ENCODE peak calls at places on chromosomes 7 and 10, in six cellular contexts. R is DND-41; O is CD8-positive, alpha-beta T cell; P is HCT116; E is astrocyte; C is fibroblast of mammary gland. T is an unnamed sample.

GRCh38 chr10:131532745-131533341 is 221.3 kb upstream of the TCERG1L start:
- DNase-seq in R (no peak), O (no peak), P (no peak), E (no peak), C (no peak), T (no peak)

GRCh38 chr7:7105800-7106582 is 76.4 kb upstream of the C1GALT1 start:
- DNase-seq in R (no peak), O (no peak), P (no peak), E (no peak), C (no peak), T (no peak)

GRCh38 chr10:24727811-24728210 is 4.1 kb upstream of the ARHGAP21 start:
- DNase-seq in R (no peak), O (no peak), P (no peak), E (no peak), C (no peak), T (no peak)

GRCh38 chr7:128170461-128170860 is 70.6 kb upstream of the LEP start:
- DNase-seq in R (no peak), O (no peak), P (no peak), E (no peak), C (no peak), T (no peak)

GRCh38 chr10:5737352-5737751 is 52.7 kb downstream of the TASOR2 start:
- DNase-seq in R (no peak), O (no peak), P (no peak), E (no peak), C (no peak), T (no peak)

GRCh38 chr7:39609462-39610149 is 13.8 kb upstream of the RALA start:
- DNase-seq in R (no peak), O (no peak), P (no peak), E (no peak), C (no peak), T (peak)

GRCh38 chr10:84004206-84004605 is 135.1 kb upstream of the GHITM start:
- DNase-seq in R (no peak), O (no peak), P (no peak), E (no peak), C (no peak), T (no peak)

GRCh38 chr7:81857385-81857784 is 87.5 kb upstream of the HGF start:
- DNase-seq in R (no peak), O (no peak), P (no peak), E (no peak), C (peak), T (no peak)

GRCh38 chr10:85408388-85408787 is 958.2 kb downstream of the GRID1 start:
- DNase-seq in R (no peak), O (no peak), P (no peak), E (no peak), C (no peak), T (no peak)

GRCh38 chr10:118615888-118616287 is 20.4 kb upstream of the PRLHR start:
- DNase-seq in R (no peak), O (no peak), P (peak), E (no peak), C (peak), T (no peak)

GRCh38 chr7:92720604-92721350 is 115.6 kb downstream of the CDK6 start:
- DNase-seq in R (no peak), O (no peak), P (no peak), E (no peak), C (no peak), T (no peak)

GRCh38 chr10:29501692-29502091 is 133.1 kb downstream of the SVIL start:
- DNase-seq in R (no peak), O (no peak), P (peak), E (peak), C (peak), T (no peak)

GRCh38 chr7:74187915-74188675 is 13.9 kb downstream of the EIF4H start:
- DNase-seq in R (no peak), O (no peak), P (no peak), E (no peak), C (peak), T (peak)

GRCh38 chr7:28954446-28954845 is 3.7 kb downstream of the TRIL start:
- DNase-seq in R (no peak), O (no peak), P (no peak), E (no peak), C (no peak), T (no peak)

GRCh38 chr7:37510043-37510634 is 61.5 kb upstream of the ELMO1 start:
- DNase-seq in R (peak), O (no peak), P (no peak), E (no peak), C (peak), T (no peak)

GRCh38 chr7:94856643-94857042 is 50.8 kb upstream of the PPP1R9A start:
- DNase-seq in R (no peak), O (no peak), P (no peak), E (peak), C (peak), T (no peak)

GRCh38 chr7:141649865-141650499 is 52.0 kb downstream of the DENND11 start:
- DNase-seq in R (no peak), O (no peak), P (peak), E (peak), C (peak), T (no peak)

GRCh38 chr7:40024841-40025240 is 74.8 kb downstream of the CDK13 start:
- DNase-seq in R (no peak), O (no peak), P (no peak), E (no peak), C (no peak), T (no peak)

GRCh38 chr10:3745582-3745981 is 39.4 kb downstream of the KLF6 start:
- DNase-seq in R (peak), O (no peak), P (no peak), E (no peak), C (no peak), T (no peak)

GRCh38 chr7:155556725-155557124 is 10.4 kb upstream of the CNPY1 start:
- DNase-seq in R (no peak), O (no peak), P (no peak), E (no peak), C (no peak), T (no peak)

GRCh38 chr10:5534880-5535856 is 10.4 kb downstream of the CALML3 start:
- DNase-seq in R (no peak), O (no peak), P (no peak), E (no peak), C (peak), T (peak)

GRCh38 chr10:118523775-118524174 is 71.7 kb downstream of the PRLHR start:
- DNase-seq in R (no peak), O (no peak), P (no peak), E (no peak), C (peak), T (no peak)

GRCh38 chr7:98727146-98727709 is 110.1 kb downstream of the NPTX2 start:
- DNase-seq in R (no peak), O (no peak), P (no peak), E (no peak), C (no peak), T (peak)

GRCh38 chr7:47045592-47045991 is 536.3 kb downstream of the TNS3 start:
- DNase-seq in R (no peak), O (no peak), P (no peak), E (no peak), C (peak), T (no peak)

GRCh38 chr10:104336829-104337526 is 1.3 kb downstream of the ITPRIP start:
- DNase-seq in R (no peak), O (no peak), P (no peak), E (peak), C (peak), T (no peak)

GRCh38 chr7:105188201-105188600 is 174.2 kb downstream of the KMT2E start:
- DNase-seq in R (no peak), O (no peak), P (no peak), E (peak), C (peak), T (no peak)

GRCh38 chr7:39480901-39481300 is 85.3 kb upstream of the YAE1 start:
- DNase-seq in R (no peak), O (no peak), P (no peak), E (no peak), C (no peak), T (no peak)

GRCh38 chr10:70271996-70272924 is 11.5 kb downstream of the NPFFR1 start:
- DNase-seq in R (no peak), O (no peak), P (no peak), E (no peak), C (peak), T (no peak)

GRCh38 chr10:70270952-70271351 is 12.9 kb downstream of the NPFFR1 start:
- DNase-seq in R (no peak), O (no peak), P (no peak), E (no peak), C (no peak), T (no peak)

GRCh38 chr10:70269741-70270140 is 14.1 kb downstream of the NPFFR1 start:
- DNase-seq in R (no peak), O (no peak), P (no peak), E (no peak), C (no peak), T (no peak)

GRCh38 chr10:70274643-70275042 is 9.2 kb downstream of the NPFFR1 start:
- DNase-seq in R (no peak), O (no peak), P (no peak), E (peak), C (peak), T (no peak)

GRCh38 chr10:70272925-70273316 is 10.9 kb downstream of the NPFFR1 start:
- DNase-seq in R (no peak), O (no peak), P (no peak), E (no peak), C (peak), T (no peak)
- TF ChIP-seq CTCF in R (peak), O (peak), P (peak), E (peak), C (peak), T (peak)

GRCh38 chr7:35753761-35754603 is 46.9 kb upstream of the SEPTIN7 start:
- DNase-seq in R (no peak), O (no peak), P (no peak), E (peak), C (peak), T (no peak)

GRCh38 chr7:35752727-35753126 is 48.1 kb upstream of the SEPTIN7 start:
- DNase-seq in R (no peak), O (no peak), P (no peak), E (no peak), C (peak), T (no peak)

GRCh38 chr7:35757574-35757973 is 43.3 kb upstream of the SEPTIN7 start:
- DNase-seq in R (no peak), O (no peak), P (no peak), E (no peak), C (no peak), T (no peak)

GRCh38 chr7:35755711-35756110 is 45.1 kb upstream of the SEPTIN7 start:
- DNase-seq in R (no peak), O (no peak), P (no peak), E (no peak), C (no peak), T (no peak)

DNA sequence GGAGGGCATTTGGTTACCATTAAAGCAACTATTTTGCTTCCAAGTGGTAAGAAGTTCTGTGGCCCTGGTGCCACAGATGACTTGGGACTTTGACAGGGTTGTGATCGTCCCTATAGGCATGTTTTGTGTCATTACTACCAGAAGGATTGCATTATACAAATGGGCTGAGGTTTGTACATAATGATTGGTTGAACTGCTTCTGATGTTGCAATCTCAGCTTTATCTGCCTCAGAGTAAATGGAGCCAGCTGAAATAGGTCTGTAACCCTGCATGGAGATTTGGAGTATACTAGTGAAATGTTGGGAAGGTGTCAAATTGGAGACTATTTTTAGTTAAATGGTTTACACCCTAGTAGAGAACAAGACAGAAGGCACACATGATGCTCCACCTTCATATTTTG is 46.1 kb upstream of the SEPTIN7 start:
- DNase-seq in R (no peak), O (no peak), P (no peak), E (no peak), C (peak), T (no peak)
- H3K4me3 ChIP-seq in R (no peak), O (no peak), P (no peak), E (no peak), C (no peak), T (no peak)

GRCh38 chr7:14739496-14740185 is 162.9 kb downstream of the DGKB start:
- DNase-seq in R (no peak), O (no peak), P (no peak), E (no peak), C (no peak), T (no peak)

GRCh38 chr7:14738086-14738485 is 164.5 kb downstream of the DGKB start:
- DNase-seq in R (no peak), O (no peak), P (no peak), E (no peak), C (no peak), T (no peak)

GRCh38 chr7:14740606-14741005 is 161.9 kb downstream of the DGKB start:
- DNase-seq in R (no peak), O (no peak), P (no peak), E (no peak), C (no peak), T (no peak)

DNA sequence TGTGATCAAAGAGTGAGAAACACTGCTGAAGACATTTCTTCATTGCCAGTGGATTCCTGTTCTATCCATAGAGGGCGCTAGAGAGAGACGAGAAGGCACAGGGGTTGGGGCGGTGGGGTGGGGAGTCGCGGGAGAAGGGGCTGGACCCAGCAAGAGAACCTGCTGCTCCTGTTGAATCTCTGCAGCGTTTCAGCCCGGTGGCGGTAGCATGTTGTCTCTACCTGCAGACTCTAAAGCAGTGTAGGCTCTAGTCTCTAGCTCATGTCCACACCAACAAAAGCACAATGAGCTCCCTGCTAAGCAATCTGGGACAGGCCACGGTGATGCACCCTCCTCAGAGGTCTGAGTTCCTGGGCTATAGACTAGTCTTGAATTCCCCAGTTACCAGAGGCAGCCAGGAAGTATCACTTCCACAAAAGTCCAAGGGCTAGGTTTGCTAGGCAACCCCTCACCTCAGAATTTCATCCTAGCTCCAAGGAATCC is 167.7 kb downstream of the DGKB start:
- DNase-seq in R (no peak), O (no peak), P (no peak), E (no peak), C (no peak), T (no peak)
- TF ChIP-seq CTCF in R (peak), O (no peak), P (peak), E (no peak), C (peak), T (no peak)

GRCh38 chr7:13986208-13986607 is 3.3 kb downstream of the ETV1 start:
- DNase-seq in R (no peak), O (no peak), P (no peak), E (no peak), C (no peak), T (no peak)
- H3K4me3 ChIP-seq in R (no peak), O (no peak), P (no peak), E (peak), C (peak), T (peak)

DNA sequence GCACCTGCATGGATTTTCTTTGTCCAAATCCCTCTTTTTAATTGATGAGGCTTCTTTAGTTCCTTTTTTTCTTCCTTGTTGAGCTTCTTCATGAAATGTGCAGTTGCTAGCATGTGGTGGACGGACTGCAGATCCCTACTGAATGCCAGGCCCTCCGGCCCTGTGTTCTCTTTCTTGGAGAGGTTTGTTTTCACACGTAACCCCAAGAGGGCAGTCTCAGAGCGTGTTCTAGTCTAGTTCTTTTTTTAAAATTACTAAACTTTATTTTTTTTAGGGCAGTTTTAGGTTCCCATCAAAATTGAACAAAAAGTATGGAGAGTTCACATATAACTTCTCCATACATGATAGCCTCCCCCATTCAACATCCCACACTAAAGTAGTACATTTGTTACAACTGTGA is 190.0 kb downstream of the CFTR start:
- DNase-seq in R (no peak), O (no peak), P (no peak), E (no peak), C (peak), T (no peak)
- TF ChIP-seq CTCF in R (no peak), O (no peak), P (no peak), E (no peak), C (peak), T (no peak)

GRCh38 chr7:44882899-44883298 is 2.4 kb downstream of the PURB start:
- DNase-seq in R (no peak), O (no peak), P (no peak), E (peak), C (peak), T (no peak)
- H3K4me3 ChIP-seq in R (peak), O (no peak), P (no peak), E (peak), C (peak), T (peak)

T was measured in upper lobe of right lung.